ENCODE peak calls at places on chromosomes 12 and 14, in seven cellular contexts. One of them, this sample, is unnamed.
A peak's percentile ranks its signal among the peaks of the same experiment; 100 is the strongest.

GRCh38 chr12:52870361-52871290 is 21.8 kb upstream of the KRT78 start:
- DNase-seq in progenitor cell of endocrine pancreas: peak; percentile 64
- DNase-seq in NCI-H2029 treated with DMSO at 0.1 percent for 48 hours: no peak
- DNase-seq in T47D: peak; percentile 75
- DNase-seq in neuronal stem cell: peak; percentile 69
- DNase-seq in MCF 10A: peak; percentile 84
- DNase-seq in NCI-H1417 treated with DMSO at 0.1 percent for 48 hours: no peak
- DNase-seq in this sample: peak; percentile 72

GRCh38 chr12:13735756-13736155 is 245.6 kb downstream of the GRIN2B start:
- DNase-seq in NCI-H1417 treated with DMSO at 0.1 percent for 48 hours: no peak
- DNase-seq in neuronal stem cell: no peak
- DNase-seq in progenitor cell of endocrine pancreas: no peak
- DNase-seq in NCI-H2029 treated with DMSO at 0.1 percent for 48 hours: no peak
- DNase-seq in MCF 10A: no peak
- DNase-seq in T47D: no peak
- DNase-seq in this sample: no peak

GRCh38 chr12:122449317-122449716 is 26.8 kb upstream of the CLIP1 start:
- DNase-seq in MCF 10A: peak; percentile 90
- DNase-seq in progenitor cell of endocrine pancreas: no peak
- DNase-seq in neuronal stem cell: no peak
- DNase-seq in NCI-H2029 treated with DMSO at 0.1 percent for 48 hours: no peak
- DNase-seq in T47D: peak; percentile 95
- DNase-seq in NCI-H1417 treated with DMSO at 0.1 percent for 48 hours: no peak
- DNase-seq in this sample: no peak

GRCh38 chr14:69090187-69090789 is 62.6 kb downstream of the DCAF5 start:
- DNase-seq in NCI-H2029 treated with DMSO at 0.1 percent for 48 hours: no peak
- DNase-seq in MCF 10A: peak; percentile 65
- DNase-seq in neuronal stem cell: no peak
- DNase-seq in progenitor cell of endocrine pancreas: no peak
- DNase-seq in NCI-H1417 treated with DMSO at 0.1 percent for 48 hours: no peak
- DNase-seq in T47D: peak; percentile 82
- DNase-seq in this sample: no peak

GRCh38 chr12:6946033-6946919 is 2.5 kb downstream of the C12orf57 start:
- DNase-seq in neuronal stem cell: no peak
- DNase-seq in NCI-H2029 treated with DMSO at 0.1 percent for 48 hours: peak; percentile 90
- DNase-seq in MCF 10A: peak; percentile 95
- DNase-seq in T47D: peak; percentile 93
- DNase-seq in NCI-H1417 treated with DMSO at 0.1 percent for 48 hours: peak; percentile 87
- DNase-seq in progenitor cell of endocrine pancreas: peak; percentile 99
- DNase-seq in this sample: peak; percentile 39

GRCh38 chr14:68460541-68460940 is 332.3 kb downstream of the ZFP36L1 start:
- DNase-seq in T47D: no peak
- DNase-seq in NCI-H1417 treated with DMSO at 0.1 percent for 48 hours: no peak
- DNase-seq in MCF 10A: no peak
- DNase-seq in neuronal stem cell: no peak
- DNase-seq in progenitor cell of endocrine pancreas: no peak
- DNase-seq in NCI-H2029 treated with DMSO at 0.1 percent for 48 hours: no peak
- DNase-seq in this sample: no peak

GRCh38 chr14:36508418-36509051 is 11.5 kb downstream of the NKX2-1 start:
- DNase-seq in progenitor cell of endocrine pancreas: no peak
- DNase-seq in neuronal stem cell: no peak
- DNase-seq in T47D: no peak
- DNase-seq in NCI-H2029 treated with DMSO at 0.1 percent for 48 hours: no peak
- DNase-seq in MCF 10A: no peak
- DNase-seq in NCI-H1417 treated with DMSO at 0.1 percent for 48 hours: no peak
- DNase-seq in this sample: peak; percentile 72

GRCh38 chr12:30989754-30990153 is 63.2 kb downstream of the TSPAN11 start:
- DNase-seq in MCF 10A: peak; percentile 33
- DNase-seq in neuronal stem cell: no peak
- DNase-seq in NCI-H2029 treated with DMSO at 0.1 percent for 48 hours: peak; percentile 14
- DNase-seq in NCI-H1417 treated with DMSO at 0.1 percent for 48 hours: no peak
- DNase-seq in T47D: peak; percentile 30
- DNase-seq in progenitor cell of endocrine pancreas: no peak
- DNase-seq in this sample: peak; percentile 52

GRCh38 chr12:38771871-38772270 is 133.5 kb downstream of the CPNE8 start:
- DNase-seq in progenitor cell of endocrine pancreas: no peak
- DNase-seq in neuronal stem cell: no peak
- DNase-seq in NCI-H2029 treated with DMSO at 0.1 percent for 48 hours: no peak
- DNase-seq in MCF 10A: peak; percentile 5
- DNase-seq in T47D: peak; percentile 22
- DNase-seq in NCI-H1417 treated with DMSO at 0.1 percent for 48 hours: no peak
- DNase-seq in this sample: no peak

GRCh38 chr12:104350211-104350908 is 46.8 kb downstream of the EID3 start:
- DNase-seq in NCI-H1417 treated with DMSO at 0.1 percent for 48 hours: no peak
- DNase-seq in neuronal stem cell: no peak
- DNase-seq in NCI-H2029 treated with DMSO at 0.1 percent for 48 hours: no peak
- DNase-seq in T47D: no peak
- DNase-seq in progenitor cell of endocrine pancreas: no peak
- DNase-seq in MCF 10A: no peak
- DNase-seq in this sample: no peak

GRCh38 chr12:27343255-27344000 is 10.8 kb downstream of the BMAL2 start:
- DNase-seq in progenitor cell of endocrine pancreas: no peak
- DNase-seq in MCF 10A: peak; percentile 58
- DNase-seq in NCI-H1417 treated with DMSO at 0.1 percent for 48 hours: no peak
- DNase-seq in T47D: no peak
- DNase-seq in NCI-H2029 treated with DMSO at 0.1 percent for 48 hours: no peak
- DNase-seq in neuronal stem cell: no peak
- DNase-seq in this sample: no peak

GRCh38 chr14:69643430-69644200 is 32.2 kb downstream of the SUSD6 start:
- DNase-seq in NCI-H1417 treated with DMSO at 0.1 percent for 48 hours: peak; percentile 88
- DNase-seq in MCF 10A: peak; percentile 96
- DNase-seq in T47D: peak; percentile 96
- DNase-seq in neuronal stem cell: no peak
- DNase-seq in NCI-H2029 treated with DMSO at 0.1 percent for 48 hours: peak; percentile 83
- DNase-seq in progenitor cell of endocrine pancreas: no peak
- DNase-seq in this sample: no peak

GRCh38 chr12:104909761-104910160 is 48.3 kb downstream of the SLC41A2 start:
- DNase-seq in MCF 10A: peak; percentile 14
- DNase-seq in neuronal stem cell: no peak
- DNase-seq in NCI-H2029 treated with DMSO at 0.1 percent for 48 hours: no peak
- DNase-seq in NCI-H1417 treated with DMSO at 0.1 percent for 48 hours: no peak
- DNase-seq in T47D: no peak
- DNase-seq in progenitor cell of endocrine pancreas: no peak
- DNase-seq in this sample: no peak

GRCh38 chr14:71380271-71380670 is 473.0 kb downstream of the PCNX1 start:
- DNase-seq in NCI-H1417 treated with DMSO at 0.1 percent for 48 hours: no peak
- DNase-seq in MCF 10A: no peak
- DNase-seq in NCI-H2029 treated with DMSO at 0.1 percent for 48 hours: no peak
- DNase-seq in T47D: peak; percentile 63
- DNase-seq in neuronal stem cell: no peak
- DNase-seq in progenitor cell of endocrine pancreas: no peak
- DNase-seq in this sample: no peak